ENCODE peak calls at places on chromosomes 6 and 20, in ten cellular contexts. One of them, this sample, is unnamed.

GRCh38 chr6:7939864-7940228 is 29.3 kb upstream of the TXNDC5 start:
- DNase-seq in IMR-90: no peak
- DNase-seq in esophagus squamous epithelium: no peak
- DNase-seq in ovary: no peak
- DNase-seq in breast epithelium: no peak
- DNase-seq in heart left ventricle: no peak
- DNase-seq in uterus: no peak
- DNase-seq in upper lobe of left lung: no peak
- DNase-seq in gastrocnemius medialis: no peak
- DNase-seq in HepG2: no peak
- DNase-seq in this sample: no peak

GRCh38 chr6:129269891-129270290 is 387.0 kb downstream of the LAMA2 start:
- DNase-seq in gastrocnemius medialis: no peak
- DNase-seq in uterus: no peak
- DNase-seq in HepG2: no peak
- DNase-seq in breast epithelium: no peak
- DNase-seq in ovary: no peak
- DNase-seq in upper lobe of left lung: no peak
- DNase-seq in IMR-90: no peak
- DNase-seq in esophagus squamous epithelium: no peak
- DNase-seq in heart left ventricle: no peak
- DNase-seq in this sample: no peak

GRCh38 chr6:35508027-35508426 is 4.7 kb downstream of the TULP1 start:
- DNase-seq in IMR-90: no peak
- DNase-seq in uterus: no peak
- DNase-seq in esophagus squamous epithelium: no peak
- DNase-seq in upper lobe of left lung: no peak
- DNase-seq in HepG2: no peak
- DNase-seq in heart left ventricle: no peak
- DNase-seq in breast epithelium: no peak
- DNase-seq in ovary: no peak
- DNase-seq in gastrocnemius medialis: no peak
- DNase-seq in this sample: no peak

GRCh38 chr6:12331951-12332749 is 42.0 kb downstream of the EDN1 start:
- DNase-seq in ovary: no peak
- DNase-seq in breast epithelium: no peak
- DNase-seq in uterus: no peak
- DNase-seq in IMR-90: peak
- DNase-seq in HepG2: peak
- DNase-seq in gastrocnemius medialis: no peak
- DNase-seq in heart left ventricle: no peak
- DNase-seq in upper lobe of left lung: no peak
- DNase-seq in esophagus squamous epithelium: no peak
- DNase-seq in this sample: no peak

GRCh38 chr20:41717464-41717863 is 99.3 kb upstream of the CHD6 start:
- DNase-seq in upper lobe of left lung: no peak
- DNase-seq in gastrocnemius medialis: no peak
- DNase-seq in ovary: no peak
- DNase-seq in heart left ventricle: no peak
- DNase-seq in HepG2: no peak
- DNase-seq in breast epithelium: no peak
- DNase-seq in esophagus squamous epithelium: no peak
- DNase-seq in IMR-90: no peak
- DNase-seq in uterus: no peak
- DNase-seq in this sample: no peak

GRCh38 chr6:153790048-153790447 is 249.0 kb upstream of the OPRM1 start:
- DNase-seq in heart left ventricle: no peak
- DNase-seq in esophagus squamous epithelium: no peak
- DNase-seq in HepG2: peak
- DNase-seq in breast epithelium: no peak
- DNase-seq in gastrocnemius medialis: no peak
- DNase-seq in IMR-90: peak
- DNase-seq in upper lobe of left lung: no peak
- DNase-seq in ovary: no peak
- DNase-seq in uterus: no peak
- DNase-seq in this sample: peak

GRCh38 chr6:169132361-169132895 is 121.2 kb downstream of the THBS2 start:
- DNase-seq in breast epithelium: no peak
- DNase-seq in ovary: no peak
- DNase-seq in gastrocnemius medialis: no peak
- DNase-seq in upper lobe of left lung: no peak
- DNase-seq in heart left ventricle: no peak
- DNase-seq in esophagus squamous epithelium: no peak
- DNase-seq in IMR-90: no peak
- DNase-seq in uterus: no peak
- DNase-seq in HepG2: no peak
- DNase-seq in this sample: no peak

GRCh38 chr6:133973109-133973971 is 20.3 kb downstream of the TBPL1 start:
- DNase-seq in IMR-90: peak
- DNase-seq in breast epithelium: no peak
- DNase-seq in heart left ventricle: no peak
- DNase-seq in esophagus squamous epithelium: no peak
- DNase-seq in HepG2: peak
- DNase-seq in upper lobe of left lung: no peak
- DNase-seq in gastrocnemius medialis: no peak
- DNase-seq in uterus: no peak
- DNase-seq in ovary: no peak
- DNase-seq in this sample: no peak

GRCh38 chr6:50236164-50236563 is 186.4 kb upstream of the DEFB112 start:
- DNase-seq in uterus: no peak
- DNase-seq in esophagus squamous epithelium: no peak
- DNase-seq in heart left ventricle: no peak
- DNase-seq in gastrocnemius medialis: no peak
- DNase-seq in HepG2: no peak
- DNase-seq in breast epithelium: no peak
- DNase-seq in upper lobe of left lung: no peak
- DNase-seq in ovary: no peak
- DNase-seq in IMR-90: no peak
- DNase-seq in this sample: no peak

GRCh38 chr20:57779401-57780003 is 69.7 kb upstream of the PMEPA1 start:
- DNase-seq in uterus: no peak
- DNase-seq in ovary: no peak
- DNase-seq in upper lobe of left lung: no peak
- DNase-seq in heart left ventricle: no peak
- DNase-seq in breast epithelium: no peak
- DNase-seq in IMR-90: no peak
- DNase-seq in gastrocnemius medialis: no peak
- DNase-seq in esophagus squamous epithelium: no peak
- DNase-seq in HepG2: no peak
- DNase-seq in this sample: no peak

GRCh38 chr6:14212020-14212419 is 94.4 kb downstream of the CD83 start:
- DNase-seq in upper lobe of left lung: no peak
- DNase-seq in esophagus squamous epithelium: no peak
- DNase-seq in uterus: no peak
- DNase-seq in gastrocnemius medialis: no peak
- DNase-seq in breast epithelium: no peak
- DNase-seq in HepG2: no peak
- DNase-seq in IMR-90: no peak
- DNase-seq in heart left ventricle: no peak
- DNase-seq in ovary: no peak
- DNase-seq in this sample: no peak

GRCh38 chr6:14212632-14213031 is 95.1 kb downstream of the CD83 start:
- DNase-seq in HepG2: no peak
- DNase-seq in heart left ventricle: no peak
- DNase-seq in esophagus squamous epithelium: no peak
- DNase-seq in ovary: no peak
- DNase-seq in upper lobe of left lung: no peak
- DNase-seq in gastrocnemius medialis: no peak
- DNase-seq in IMR-90: no peak
- DNase-seq in uterus: no peak
- DNase-seq in breast epithelium: no peak
- DNase-seq in this sample: no peak

GRCh38 chr6:14211596-14211961 is 94.0 kb downstream of the CD83 start:
- DNase-seq in breast epithelium: no peak
- DNase-seq in esophagus squamous epithelium: peak
- DNase-seq in ovary: peak
- DNase-seq in upper lobe of left lung: peak
- DNase-seq in IMR-90: peak
- DNase-seq in heart left ventricle: peak
- DNase-seq in uterus: peak
- DNase-seq in HepG2: peak
- DNase-seq in gastrocnemius medialis: peak
- DNase-seq in this sample: peak

GRCh38 chr6:14210077-14210476 is 92.5 kb downstream of the CD83 start:
- DNase-seq in breast epithelium: no peak
- DNase-seq in gastrocnemius medialis: no peak
- DNase-seq in heart left ventricle: no peak
- DNase-seq in HepG2: no peak
- DNase-seq in IMR-90: no peak
- DNase-seq in upper lobe of left lung: no peak
- DNase-seq in uterus: no peak
- DNase-seq in esophagus squamous epithelium: no peak
- DNase-seq in ovary: no peak
- DNase-seq in this sample: no peak

GRCh38 chr6:14210663-14211595 is 93.4 kb downstream of the CD83 start:
- DNase-seq in breast epithelium: peak
- DNase-seq in upper lobe of left lung: peak
- DNase-seq in IMR-90: peak
- DNase-seq in esophagus squamous epithelium: peak
- DNase-seq in HepG2: peak
- DNase-seq in gastrocnemius medialis: peak
- DNase-seq in uterus: peak
- DNase-seq in heart left ventricle: peak
- DNase-seq in ovary: peak
- DNase-seq in this sample: peak
- TF ChIP-seq CTCF in breast epithelium: peak
- TF ChIP-seq CTCF in upper lobe of left lung: peak
- TF ChIP-seq CTCF in IMR-90: peak
- TF ChIP-seq CTCF in esophagus squamous epithelium: peak
- TF ChIP-seq CTCF in HepG2: peak
- TF ChIP-seq CTCF in gastrocnemius medialis: peak
- TF ChIP-seq CTCF in uterus: peak
- TF ChIP-seq CTCF in heart left ventricle: peak
- TF ChIP-seq CTCF in ovary: peak
- TF ChIP-seq CTCF in this sample: no peak

GRCh38 chr20:51373713-51374481 is 168.6 kb downstream of the NFATC2 start:
- DNase-seq in IMR-90: no peak
- DNase-seq in gastrocnemius medialis: no peak
- DNase-seq in uterus: no peak
- DNase-seq in upper lobe of left lung: no peak
- DNase-seq in ovary: no peak
- DNase-seq in HepG2: no peak
- DNase-seq in breast epithelium: no peak
- DNase-seq in heart left ventricle: no peak
- DNase-seq in esophagus squamous epithelium: no peak
- DNase-seq in this sample: no peak
- TF ChIP-seq POLR2A in IMR-90: no peak
- TF ChIP-seq POLR2A in gastrocnemius medialis: no peak
- TF ChIP-seq POLR2A in uterus: no peak
- TF ChIP-seq POLR2A in upper lobe of left lung: no peak
- TF ChIP-seq POLR2A in ovary: no peak
- TF ChIP-seq POLR2A in HepG2: no peak
- TF ChIP-seq POLR2A in breast epithelium: no peak
- TF ChIP-seq POLR2A in heart left ventricle: no peak
- TF ChIP-seq POLR2A in esophagus squamous epithelium: no peak
- TF ChIP-seq POLR2A in this sample: no peak

GRCh38 chr6:4840169-4840568 is 64.0 kb downstream of the CDYL start:
- DNase-seq in breast epithelium: no peak
- DNase-seq in HepG2: no peak
- DNase-seq in heart left ventricle: no peak
- DNase-seq in esophagus squamous epithelium: no peak
- DNase-seq in upper lobe of left lung: no peak
- DNase-seq in gastrocnemius medialis: no peak
- DNase-seq in uterus: no peak
- DNase-seq in IMR-90: no peak
- DNase-seq in ovary: no peak
- DNase-seq in this sample: no peak

GRCh38 chr6:4848382-4849068 is 72.3 kb downstream of the CDYL start:
- DNase-seq in breast epithelium: no peak
- DNase-seq in upper lobe of left lung: peak
- DNase-seq in HepG2: peak
- DNase-seq in esophagus squamous epithelium: no peak
- DNase-seq in IMR-90: no peak
- DNase-seq in heart left ventricle: peak
- DNase-seq in ovary: no peak
- DNase-seq in uterus: no peak
- DNase-seq in gastrocnemius medialis: no peak
- DNase-seq in this sample: no peak

GRCh38 chr6:4849214-4849613 is 73.0 kb downstream of the CDYL start:
- DNase-seq in esophagus squamous epithelium: no peak
- DNase-seq in upper lobe of left lung: no peak
- DNase-seq in IMR-90: peak
- DNase-seq in breast epithelium: no peak
- DNase-seq in ovary: no peak
- DNase-seq in uterus: no peak
- DNase-seq in heart left ventricle: no peak
- DNase-seq in gastrocnemius medialis: no peak
- DNase-seq in HepG2: no peak
- DNase-seq in this sample: no peak

GRCh38 chr6:4846387-4846786 is 70.2 kb downstream of the CDYL start:
- DNase-seq in HepG2: no peak
- DNase-seq in heart left ventricle: no peak
- DNase-seq in IMR-90: no peak
- DNase-seq in ovary: no peak
- DNase-seq in esophagus squamous epithelium: no peak
- DNase-seq in uterus: no peak
- DNase-seq in upper lobe of left lung: no peak
- DNase-seq in gastrocnemius medialis: no peak
- DNase-seq in breast epithelium: no peak
- DNase-seq in this sample: no peak

GRCh38 chr6:4844108-4844507 is 67.9 kb downstream of the CDYL start:
- DNase-seq in esophagus squamous epithelium: no peak
- DNase-seq in IMR-90: no peak
- DNase-seq in breast epithelium: no peak
- DNase-seq in ovary: no peak
- DNase-seq in HepG2: no peak
- DNase-seq in gastrocnemius medialis: no peak
- DNase-seq in upper lobe of left lung: no peak
- DNase-seq in uterus: no peak
- DNase-seq in heart left ventricle: no peak
- DNase-seq in this sample: no peak
- TF ChIP-seq CTCF in esophagus squamous epithelium: no peak
- TF ChIP-seq CTCF in IMR-90: no peak
- TF ChIP-seq CTCF in breast epithelium: no peak
- TF ChIP-seq CTCF in ovary: no peak
- TF ChIP-seq CTCF in HepG2: peak
- TF ChIP-seq CTCF in gastrocnemius medialis: no peak
- TF ChIP-seq CTCF in upper lobe of left lung: no peak
- TF ChIP-seq CTCF in uterus: no peak
- TF ChIP-seq CTCF in heart left ventricle: peak
- TF ChIP-seq CTCF in this sample: no peak

DNA sequence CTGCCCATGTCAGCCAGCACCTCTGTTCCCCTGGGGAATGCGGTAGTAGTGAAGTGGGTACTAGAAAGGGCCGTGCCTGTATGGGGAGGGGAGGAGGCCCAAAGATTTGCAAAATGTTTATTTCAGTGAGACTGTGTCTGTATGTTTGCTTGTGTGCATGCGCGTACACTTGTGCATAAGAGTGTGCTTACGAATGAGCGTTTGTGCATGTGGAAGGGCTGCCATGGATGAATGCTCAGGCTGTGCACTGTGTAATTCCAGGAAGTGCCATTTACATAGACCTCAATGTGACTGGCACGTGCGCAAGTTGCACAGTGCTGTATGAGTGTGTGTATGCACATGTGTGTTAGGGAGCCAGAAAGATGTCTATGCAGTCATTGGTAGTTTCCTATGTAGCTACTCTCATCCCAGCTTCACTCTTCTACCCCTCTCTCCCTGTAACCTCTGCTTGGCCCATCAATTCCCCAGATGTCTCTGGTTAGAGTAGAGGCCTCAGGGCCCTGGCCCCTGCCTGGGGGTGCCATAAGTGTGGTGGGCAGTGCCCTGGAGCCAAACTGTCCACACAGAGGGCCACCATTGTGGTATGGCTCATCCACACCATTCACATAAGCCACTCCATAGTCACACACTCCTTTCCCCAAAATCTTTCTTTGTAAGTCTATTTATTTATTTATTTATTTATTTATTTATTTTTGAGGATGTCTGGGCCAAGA is 26.8 kb upstream of the SLC22A7 start:
- DNase-seq in gastrocnemius medialis: no peak
- DNase-seq in IMR-90: no peak
- DNase-seq in uterus: no peak
- DNase-seq in ovary: no peak
- DNase-seq in breast epithelium: no peak
- DNase-seq in HepG2: no peak
- DNase-seq in upper lobe of left lung: no peak
- DNase-seq in heart left ventricle: no peak
- DNase-seq in esophagus squamous epithelium: no peak
- DNase-seq in this sample: no peak
- TF ChIP-seq POLR2A in gastrocnemius medialis: no peak
- TF ChIP-seq POLR2A in IMR-90: no peak
- TF ChIP-seq POLR2A in uterus: no peak
- TF ChIP-seq POLR2A in ovary: no peak
- TF ChIP-seq POLR2A in breast epithelium: no peak
- TF ChIP-seq POLR2A in HepG2: no peak
- TF ChIP-seq POLR2A in upper lobe of left lung: no peak
- TF ChIP-seq POLR2A in heart left ventricle: no peak
- TF ChIP-seq POLR2A in esophagus squamous epithelium: no peak
- TF ChIP-seq POLR2A in this sample: no peak

This sample was measured in lower leg skin.